ENCODE peak calls at places on chromosomes 2 and 18, in six cellular contexts. One of them, this sample, is unnamed.

GRCh38 chr2:232927041-232927792 is 57.2 kb downstream of the SNORC start:
- DNase-seq in Calu3: peak
- DNase-seq in cardiac muscle cell: no peak
- DNase-seq in activated CD8-positive, alpha-beta memory T cell treated with anti-CD3 and anti-CD28 coated beads for 24 hours: no peak
- DNase-seq in T-helper 17 cell: no peak
- DNase-seq in Right ventricle myocardium inferior: no peak
- DNase-seq in this sample: no peak

GRCh38 chr2:162072181-162072702 is 1.8 kb downstream of the DPP4 start:
- DNase-seq in Calu3: no peak
- DNase-seq in cardiac muscle cell: no peak
- DNase-seq in activated CD8-positive, alpha-beta memory T cell treated with anti-CD3 and anti-CD28 coated beads for 24 hours: no peak
- DNase-seq in T-helper 17 cell: no peak
- DNase-seq in Right ventricle myocardium inferior: no peak
- DNase-seq in this sample: no peak

GRCh38 chr2:74817333-74817732 is 16.6 kb upstream of the HK2 start:
- DNase-seq in Calu3: no peak
- DNase-seq in cardiac muscle cell: no peak
- DNase-seq in activated CD8-positive, alpha-beta memory T cell treated with anti-CD3 and anti-CD28 coated beads for 24 hours: no peak
- DNase-seq in T-helper 17 cell: no peak
- DNase-seq in Right ventricle myocardium inferior: no peak
- DNase-seq in this sample: no peak

GRCh38 chr2:85924522-85924921 is 35.7 kb upstream of the ST3GAL5 start:
- DNase-seq in Calu3: no peak
- DNase-seq in cardiac muscle cell: no peak
- DNase-seq in activated CD8-positive, alpha-beta memory T cell treated with anti-CD3 and anti-CD28 coated beads for 24 hours: no peak
- DNase-seq in T-helper 17 cell: no peak
- DNase-seq in Right ventricle myocardium inferior: peak
- DNase-seq in this sample: peak

GRCh38 chr2:121648611-121649401 is 456 bp downstream of the CLASP1 start:
- DNase-seq in Calu3: peak
- DNase-seq in cardiac muscle cell: peak
- DNase-seq in activated CD8-positive, alpha-beta memory T cell treated with anti-CD3 and anti-CD28 coated beads for 24 hours: peak
- DNase-seq in T-helper 17 cell: peak
- DNase-seq in Right ventricle myocardium inferior: peak
- DNase-seq in this sample: peak

GRCh38 chr2:145108385-145108784 is 588.5 kb upstream of the ZEB2 start:
- DNase-seq in Calu3: no peak
- DNase-seq in cardiac muscle cell: no peak
- DNase-seq in activated CD8-positive, alpha-beta memory T cell treated with anti-CD3 and anti-CD28 coated beads for 24 hours: no peak
- DNase-seq in T-helper 17 cell: no peak
- DNase-seq in Right ventricle myocardium inferior: no peak
- DNase-seq in this sample: peak

GRCh38 chr2:120283649-120284048 is 31.0 kb downstream of the RALB start:
- DNase-seq in Calu3: no peak
- DNase-seq in cardiac muscle cell: peak
- DNase-seq in activated CD8-positive, alpha-beta memory T cell treated with anti-CD3 and anti-CD28 coated beads for 24 hours: no peak
- DNase-seq in T-helper 17 cell: no peak
- DNase-seq in Right ventricle myocardium inferior: no peak
- DNase-seq in this sample: peak

GRCh38 chr18:59918320-59918755 is 18.5 kb downstream of the PMAIP1 start:
- DNase-seq in Calu3: peak
- DNase-seq in cardiac muscle cell: peak
- DNase-seq in activated CD8-positive, alpha-beta memory T cell treated with anti-CD3 and anti-CD28 coated beads for 24 hours: peak
- DNase-seq in T-helper 17 cell: no peak
- DNase-seq in Right ventricle myocardium inferior: peak
- DNase-seq in this sample: peak

GRCh38 chr18:66621816-66622576 is 18.1 kb upstream of the CDH19 start:
- DNase-seq in Calu3: no peak
- DNase-seq in cardiac muscle cell: no peak
- DNase-seq in activated CD8-positive, alpha-beta memory T cell treated with anti-CD3 and anti-CD28 coated beads for 24 hours: no peak
- DNase-seq in T-helper 17 cell: no peak
- DNase-seq in Right ventricle myocardium inferior: no peak
- DNase-seq in this sample: no peak

GRCh38 chr2:96085541-96086355 is 30.6 kb downstream of the ADRA2B start:
- DNase-seq in Calu3: no peak
- DNase-seq in cardiac muscle cell: no peak
- DNase-seq in activated CD8-positive, alpha-beta memory T cell treated with anti-CD3 and anti-CD28 coated beads for 24 hours: peak
- DNase-seq in T-helper 17 cell: no peak
- DNase-seq in Right ventricle myocardium inferior: peak
- DNase-seq in this sample: no peak

GRCh38 chr2:45390433-45390832 is 220.6 kb downstream of the SRBD1 start:
- DNase-seq in Calu3: no peak
- DNase-seq in cardiac muscle cell: no peak
- DNase-seq in activated CD8-positive, alpha-beta memory T cell treated with anti-CD3 and anti-CD28 coated beads for 24 hours: no peak
- DNase-seq in T-helper 17 cell: no peak
- DNase-seq in Right ventricle myocardium inferior: no peak
- DNase-seq in this sample: no peak

GRCh38 chr2:226747288-226747687 is 52.3 kb downstream of the IRS1 start:
- DNase-seq in Calu3: no peak
- DNase-seq in cardiac muscle cell: no peak
- DNase-seq in activated CD8-positive, alpha-beta memory T cell treated with anti-CD3 and anti-CD28 coated beads for 24 hours: no peak
- DNase-seq in T-helper 17 cell: no peak
- DNase-seq in Right ventricle myocardium inferior: no peak
- DNase-seq in this sample: no peak

GRCh38 chr18:62434798-62435197 is 88.0 kb upstream of the ZCCHC2 start:
- DNase-seq in Calu3: no peak
- DNase-seq in cardiac muscle cell: no peak
- DNase-seq in activated CD8-positive, alpha-beta memory T cell treated with anti-CD3 and anti-CD28 coated beads for 24 hours: no peak
- DNase-seq in T-helper 17 cell: no peak
- DNase-seq in Right ventricle myocardium inferior: no peak
- DNase-seq in this sample: no peak

This sample was measured in SW480.